ENCODE peak calls at places on chromosomes 5 and 9, in six cellular contexts. X is heart left ventricle; M is HAP-1; B is BJ; A is fibroblast of lung; P is stimulated activated CD8-positive, alpha-beta memory T cell treated with anti-CD3 and anti-CD28 coated beads, Interleukin-4, amount 100 ng/mL, for 4 hours. L is an unnamed sample.

GRCh38 chr5:126561908-126562307 is 33.1 kb downstream of the ALDH7A1 start:
- DNase-seq in M (no peak), B (no peak), P (no peak), X (no peak), A (peak), L (no peak)

GRCh38 chr5:54098267-54098666 is 212.1 kb downstream of the ARL15 start:
- DNase-seq in A (no peak), X (no peak), B (no peak), P (no peak), M (no peak), L (no peak)

GRCh38 chr5:109168151-109168550 is 241.6 kb downstream of the PJA2 start:
- DNase-seq in P (no peak), A (no peak), X (no peak), B (no peak), M (peak), L (no peak)

GRCh38 chr5:168826292-168826725 is 247.1 kb upstream of the PANK3 start:
- DNase-seq in B (no peak), P (no peak), M (no peak), X (no peak), A (no peak), L (no peak)

GRCh38 chr5:146647656-146648199 is 131.7 kb upstream of the GPR151 start:
- DNase-seq in A (peak), P (no peak), X (no peak), M (no peak), B (no peak), L (no peak)

GRCh38 chr9:11204521-11204920 is 591.7 kb upstream of the PTPRD start:
- DNase-seq in P (no peak), A (no peak), X (no peak), M (no peak), B (no peak), L (no peak)

GRCh38 chr9:27391495-27391894 is 94.5 kb upstream of the EQTN start:
- DNase-seq in M (peak), A (no peak), B (no peak), X (no peak), P (no peak), L (no peak)

GRCh38 chr5:124080256-124080655 is 568.3 kb downstream of the CSNK1G3 start:
- DNase-seq in X (no peak), A (peak), B (no peak), M (no peak), P (no peak), L (no peak)

GRCh38 chr5:115898656-115899055 is 56.9 kb downstream of the AP3S1 start:
- DNase-seq in A (peak), B (no peak), M (no peak), P (no peak), X (no peak), L (no peak)

GRCh38 chr5:123937230-123937629 is 425.3 kb downstream of the CSNK1G3 start:
- DNase-seq in M (peak), B (no peak), A (peak), X (no peak), P (no peak), L (no peak)

GRCh38 chr5:31854181-31854624 is 215.3 kb downstream of the PDZD2 start:
- DNase-seq in M (no peak), P (no peak), X (peak), A (peak), B (no peak), L (no peak)

GRCh38 chr5:91280942-91281269 is 102.2 kb downstream of the ARRDC3 start:
- DNase-seq in P (no peak), X (no peak), B (no peak), A (no peak), M (no peak), L (no peak)

GRCh38 chr9:105879181-105879580 is 184.8 kb downstream of the TMEM38B start:
- DNase-seq in P (no peak), A (peak), M (no peak), B (no peak), X (no peak), L (no peak)

GRCh38 chr9:18710089-18710488 is 236.1 kb downstream of the ADAMTSL1 start:
- DNase-seq in X (no peak), P (no peak), M (no peak), B (no peak), A (peak), L (no peak)

GRCh38 chr9:37509536-37509935 is 23.8 kb downstream of the POLR1E start:
- DNase-seq in A (no peak), P (no peak), X (no peak), M (no peak), B (no peak), L (no peak)

GRCh38 chr5:59485629-59486439 is 407.7 kb downstream of the PDE4D start:
- DNase-seq in A (peak), M (no peak), X (no peak), P (no peak), B (no peak), L (no peak)

GRCh38 chr5:54832066-54832465 is 153.3 kb downstream of the ESM1 start:
- DNase-seq in X (no peak), P (no peak), M (no peak), A (peak), B (peak), L (no peak)

GRCh38 chr5:114450516-114450909 is 88.6 kb downstream of the KCNN2 start:
- DNase-seq in M (no peak), B (no peak), X (no peak), P (no peak), A (no peak), L (no peak)